ENCODE peak calls at places on chromosomes 11 and 22, in ten cellular contexts. I, B, U, Q, Y, T, A, S, L and G are unnamed samples.

GRCh38 chr11:95599959-95600586 is 189.5 kb downstream of the FAM76B start:
- DNase-seq in I (no peak), B (no peak), U (peak), Q (no peak), Y (no peak), T (no peak), A (no peak), S (peak), L (no peak), G (no peak)

GRCh38 chr22:44753189-44754042 is 1.0 kb downstream of the ARHGAP8 start:
- DNase-seq in I (no peak), B (no peak), U (peak), Q (peak), Y (peak), T (no peak), A (no peak), S (no peak), L (no peak), G (no peak)

GRCh38 chr11:67538306-67538705 is 15.1 kb upstream of the CABP2 start:
- DNase-seq in I (no peak), B (no peak), U (no peak), Q (no peak), Y (no peak), T (no peak), A (no peak), S (no peak), L (no peak), G (no peak)

GRCh38 chr11:61972112-61972795 is 4.8 kb upstream of the FTH1 start:
- DNase-seq in I (peak), B (no peak), U (no peak), Q (peak), Y (peak), T (no peak), A (no peak), S (no peak), L (no peak), G (no peak)

GRCh38 chr11:16899708-16900107 is 114.5 kb downstream of the PLEKHA7 start:
- DNase-seq in I (no peak), B (no peak), U (no peak), Q (no peak), Y (peak), T (no peak), A (no peak), S (no peak), L (no peak), G (no peak)

GRCh38 chr11:121441533-121441932 is 10.6 kb upstream of the SORL1 start:
- DNase-seq in I (no peak), B (no peak), U (no peak), Q (no peak), Y (no peak), T (no peak), A (no peak), S (no peak), L (no peak), G (no peak)

GRCh38 chr22:46352691-46353386 is 17.3 kb downstream of the TRMU start:
- DNase-seq in I (no peak), B (no peak), U (no peak), Q (no peak), Y (no peak), T (peak), A (peak), S (no peak), L (no peak), G (peak)

GRCh38 chr11:125569913-125570621 is 790 bp downstream of the EI24 start:
- DNase-seq in I (no peak), B (no peak), U (no peak), Q (no peak), Y (peak), T (no peak), A (no peak), S (no peak), L (no peak), G (no peak)

GRCh38 chr11:31702966-31703365 is 108.2 kb downstream of the PAX6 start:
- DNase-seq in I (no peak), B (no peak), U (no peak), Q (no peak), Y (no peak), T (no peak), A (no peak), S (no peak), L (no peak), G (no peak)

GRCh38 chr11:93216511-93217121 is 18.8 kb upstream of the SLC36A4 start:
- DNase-seq in I (no peak), B (no peak), U (no peak), Q (no peak), Y (no peak), T (no peak), A (no peak), S (no peak), L (no peak), G (no peak)

GRCh38 chr11:2531987-2532703 is 87.3 kb downstream of the KCNQ1 start:
- DNase-seq in I (peak), B (no peak), U (no peak), Q (no peak), Y (no peak), T (no peak), A (no peak), S (no peak), L (no peak), G (no peak)

GRCh38 chr11:11996321-11997174 is 11.9 kb downstream of the DKK3 start:
- DNase-seq in I (no peak), B (no peak), U (no peak), Q (peak), Y (no peak), T (no peak), A (no peak), S (no peak), L (no peak), G (no peak)

GRCh38 chr11:68968306-68969255 is 12.2 kb downstream of the MRGPRD start:
- DNase-seq in I (peak), B (no peak), U (no peak), Q (no peak), Y (no peak), T (no peak), A (no peak), S (no peak), L (no peak), G (peak)

GRCh38 chr11:6568191-6568918 is 35.1 kb downstream of the RRP8 start:
- DNase-seq in I (no peak), B (no peak), U (no peak), Q (no peak), Y (peak), T (peak), A (no peak), S (no peak), L (no peak), G (peak)

GRCh38 chr11:73995247-73995646 is 12.6 kb upstream of the UCP2 start:
- DNase-seq in I (no peak), B (no peak), U (no peak), Q (no peak), Y (no peak), T (no peak), A (no peak), S (no peak), L (no peak), G (no peak)

GRCh38 chr22:30781271-30781875 is 86.7 kb downstream of the OSBP2 start:
- DNase-seq in I (no peak), B (no peak), U (no peak), Q (no peak), Y (no peak), T (no peak), A (no peak), S (no peak), L (no peak), G (no peak)

GRCh38 chr11:67700548-67701262 is 26.3 kb upstream of the ALDH3B2 start:
- DNase-seq in I (no peak), B (no peak), U (no peak), Q (no peak), Y (no peak), T (no peak), A (no peak), S (no peak), L (no peak), G (no peak)

GRCh38 chr11:105045897-105046296 is 762 bp upstream of the CARD16 start:
- DNase-seq in I (no peak), B (no peak), U (no peak), Q (no peak), Y (no peak), T (no peak), A (no peak), S (no peak), L (no peak), G (no peak)

GRCh38 chr11:3169235-3169951 is 4.3 kb upstream of the OSBPL5 start:
- DNase-seq in I (peak), B (no peak), U (no peak), Q (peak), Y (peak), T (no peak), A (no peak), S (peak), L (no peak), G (peak)

GRCh38 chr11:76551400-76551799 is 106.6 kb downstream of the EMSY start:
- DNase-seq in I (no peak), B (no peak), U (no peak), Q (no peak), Y (no peak), T (no peak), A (no peak), S (no peak), L (no peak), G (no peak)

GRCh38 chr11:118911113-118911879 is 14.4 kb downstream of the BCL9L start:
- DNase-seq in I (peak), B (no peak), U (no peak), Q (no peak), Y (peak), T (no peak), A (no peak), S (no peak), L (no peak), G (peak)

GRCh38 chr11:130055637-130056036 is 14.1 kb upstream of the APLP2 start:
- DNase-seq in I (no peak), B (no peak), U (no peak), Q (no peak), Y (no peak), T (no peak), A (no peak), S (no peak), L (no peak), G (no peak)

GRCh38 chr11:131975624-131976420 is 605.4 kb downstream of the NTM start:
- DNase-seq in I (no peak), B (no peak), U (no peak), Q (no peak), Y (no peak), T (no peak), A (no peak), S (no peak), L (no peak), G (no peak)

GRCh38 chr11:111455291-111456085 is 56.7 kb downstream of the BTG4 start:
- DNase-seq in I (no peak), B (no peak), U (no peak), Q (peak), Y (no peak), T (no peak), A (no peak), S (no peak), L (no peak), G (peak)

GRCh38 chr22:29706493-29706892 is 13.3 kb upstream of the CABP7 start:
- DNase-seq in I (no peak), B (no peak), U (no peak), Q (no peak), Y (peak), T (peak), A (no peak), S (no peak), L (no peak), G (peak)

GRCh38 chr11:63802637-63803414 is 10.4 kb upstream of the SPINDOC start:
- DNase-seq in I (no peak), B (no peak), U (peak), Q (no peak), Y (no peak), T (peak), A (no peak), S (no peak), L (no peak), G (no peak)

GRCh38 chr11:77346906-77347603 is 45.6 kb upstream of the GDPD4 start:
- DNase-seq in I (no peak), B (no peak), U (no peak), Q (no peak), Y (no peak), T (no peak), A (no peak), S (no peak), L (no peak), G (no peak)

GRCh38 chr11:126570489-126570888 is 215.0 kb downstream of the ST3GAL4 start:
- DNase-seq in I (no peak), B (no peak), U (no peak), Q (no peak), Y (no peak), T (no peak), A (no peak), S (no peak), L (no peak), G (no peak)

GRCh38 chr11:84501750-84502149 is 1125.4 kb downstream of the DLG2 start:
- DNase-seq in I (no peak), B (no peak), U (no peak), Q (no peak), Y (no peak), T (no peak), A (no peak), S (no peak), L (peak), G (no peak)

GRCh38 chr11:11084337-11084736 is 226.5 kb upstream of the ZBED5 start:
- DNase-seq in I (no peak), B (no peak), U (no peak), Q (no peak), Y (no peak), T (no peak), A (no peak), S (no peak), L (no peak), G (no peak)

GRCh38 chr11:27926981-27927481 is 180.9 kb downstream of the KIF18A start:
- DNase-seq in I (no peak), B (no peak), U (no peak), Q (no peak), Y (no peak), T (no peak), A (no peak), S (no peak), L (no peak), G (no peak)

GRCh38 chr11:110891411-110891810 is 179.2 kb upstream of the ARHGAP20 start:
- DNase-seq in I (no peak), B (no peak), U (no peak), Q (no peak), Y (no peak), T (no peak), A (no peak), S (no peak), L (no peak), G (no peak)